ENCODE peak calls at places on chromosomes 13 and 19, in ten cellular contexts. B is astrocyte of the spinal cord, K is OCI-LY7, I is fibroblast of lung, E is cardiac fibroblast, M is IMR-90, S is dorsolateral prefrontal cortex, X is upper lobe of right lung, Y is AG04450, W is endothelial cell. D is an unnamed sample.

GRCh38 chr19:17965370-17966114 is 1.4 kb upstream of the KCNN1 start:
- DNase-seq in E (no peak), I (no peak), X (no peak), M (no peak), Y (no peak), B (no peak), W (peak; percentile 23), S (no peak), K (no peak), D (no peak)

GRCh38 chr19:41309225-41310030 is 544 bp upstream of the CCDC97 start:
- DNase-seq in W (no peak), S (no peak), E (no peak), I (peak; percentile 20), K (no peak), X (no peak), Y (no peak), M (no peak), B (peak; percentile 31), D (no peak)

GRCh38 chr19:31316201-31316951 is 32.9 kb downstream of the TSHZ3 start:
- DNase-seq in X (no peak), W (no peak), B (peak; percentile 60), S (no peak), E (peak; percentile 79), K (no peak), I (peak; percentile 82), M (peak; percentile 61), Y (no peak), D (no peak)

GRCh38 chr19:54164369-54165068 is 5.0 kb upstream of the LENG1 start:
- DNase-seq in K (no peak), W (peak; percentile 64), E (peak; percentile 64), I (peak; percentile 49), Y (no peak), S (no peak), X (peak; percentile 84), M (peak; percentile 22), B (no peak), D (peak; percentile 52)

GRCh38 chr13:80337706-80338105 is 3.2 kb downstream of the SPRY2 start:
- DNase-seq in M (no peak), B (peak; percentile 49), E (peak; percentile 47), Y (no peak), I (peak; percentile 28), K (no peak), X (no peak), W (no peak), S (no peak), D (no peak)

GRCh38 chr19:52527954-52528326 is 472 bp downstream of the ZNF808 start:
- DNase-seq in Y (no peak), S (peak; percentile 34), E (no peak), W (peak; percentile 13), B (peak; percentile 0), I (peak; percentile 2), X (peak; percentile 66), M (no peak), K (no peak), D (no peak)

GRCh38 chr19:15635016-15635805 is 5.5 kb upstream of the CYP4F3 start:
- DNase-seq in E (no peak), W (no peak), Y (no peak), X (no peak), K (no peak), B (no peak), M (no peak), S (no peak), I (no peak), D (no peak)

GRCh38 chr13:101755228-101755887 is 302.9 kb downstream of the ITGBL1 start:
- DNase-seq in I (no peak), K (no peak), M (no peak), E (peak; percentile 12), X (no peak), Y (no peak), B (no peak), S (no peak), W (no peak), D (no peak)

GRCh38 chr13:60957816-60958215 is 457.8 kb downstream of the PCDH20 start:
- DNase-seq in X (no peak), K (no peak), I (no peak), B (no peak), W (no peak), E (no peak), S (no peak), Y (no peak), M (no peak), D (no peak)

GRCh38 chr19:35399948-35400772 is 29.3 kb downstream of the GPR42 start:
- DNase-seq in K (no peak), W (no peak), X (no peak), S (no peak), I (no peak), M (no peak), E (no peak), B (no peak), Y (no peak), D (no peak)

GRCh38 chr13:51632643-51633357 is 48.5 kb downstream of the WDFY2 start:
- DNase-seq in S (peak; percentile 84), Y (no peak), B (no peak), I (no peak), W (peak; percentile 16), E (no peak), X (no peak), M (no peak), K (no peak), D (no peak)

GRCh38 chr13:99203601-99204579 is 3.2 kb downstream of the UBAC2 start:
- DNase-seq in I (no peak), E (no peak), Y (no peak), X (no peak), B (no peak), W (no peak), K (no peak), S (no peak), M (no peak), D (no peak)

GRCh38 chr13:98930014-98930625 is 47.7 kb downstream of the DOCK9 start:
- DNase-seq in B (no peak), X (no peak), I (no peak), S (no peak), K (no peak), M (no peak), Y (no peak), E (no peak), W (peak; percentile 40), D (no peak)

GRCh38 chr19:39970424-39970673 is 616 bp upstream of the PSMC4 start:
- DNase-seq in I (no peak), B (no peak), M (no peak), K (no peak), X (no peak), E (no peak), S (no peak), W (no peak), Y (no peak), D (no peak)

GRCh38 chr13:31998131-31998530 is 33.4 kb upstream of the FRY start:
- DNase-seq in E (no peak), K (no peak), X (no peak), S (no peak), B (no peak), M (no peak), W (no peak), Y (no peak), I (no peak), D (no peak)

GRCh38 chr13:113141591-113141950 is 16.9 kb upstream of the PROZ start:
- DNase-seq in W (no peak), Y (no peak), M (no peak), K (no peak), X (no peak), I (no peak), S (peak; percentile 11), B (no peak), E (no peak), D (no peak)

GRCh38 chr19:48103922-48104321 is 6.7 kb downstream of the PLA2G4C start:
- DNase-seq in M (no peak), I (no peak), W (no peak), E (no peak), B (no peak), S (no peak), K (no peak), Y (no peak), X (no peak), D (no peak)

GRCh38 chr13:111219950-111220349 is 100.5 kb upstream of the TEX29 start:
- DNase-seq in Y (no peak), B (no peak), K (no peak), M (no peak), E (no peak), X (no peak), W (no peak), S (no peak), I (no peak), D (no peak)

GRCh38 chr19:30743702-30744101 is 371.5 kb downstream of the ZNF536 start:
- DNase-seq in X (no peak), E (no peak), I (no peak), Y (no peak), W (no peak), B (no peak), K (no peak), S (no peak), M (no peak), D (no peak)

GRCh38 chr13:21913010-21913409 is 242.1 kb downstream of the FGF9 start:
- DNase-seq in Y (no peak), E (no peak), X (no peak), M (peak; percentile 19), B (no peak), S (no peak), I (no peak), K (no peak), W (peak; percentile 42), D (no peak)
- TF ChIP-seq CTCF in Y (peak; percentile 20), E (no peak), X (no peak), M (peak; percentile 40), B (no peak), S (no peak), I (no peak), K (peak; percentile 25), W (peak; percentile 51), D (no peak)

DNA sequence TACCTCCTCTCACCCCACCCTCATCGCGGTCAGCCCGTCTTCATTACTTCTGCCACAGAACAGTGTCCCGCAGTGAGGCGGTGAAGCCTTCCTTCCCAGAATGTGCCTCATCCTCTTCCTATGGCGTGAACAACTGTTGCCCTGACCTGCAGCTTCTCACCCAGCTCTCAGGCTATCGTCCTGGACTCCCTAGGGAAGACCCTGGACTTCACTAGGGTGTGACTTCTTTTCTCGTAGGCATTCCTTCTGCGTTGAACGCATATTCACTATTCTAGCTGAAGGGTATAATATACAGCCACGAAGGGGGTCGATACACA is 982 bp downstream of the ZNF865 start:
- DNase-seq in E (no peak), X (no peak), K (no peak), S (no peak), B (no peak), W (no peak), Y (no peak), I (no peak), M (no peak), D (no peak)
- TF ChIP-seq CTCF in E (no peak), X (no peak), K (peak; percentile 55), S (no peak), B (no peak), W (no peak), Y (no peak), I (no peak), M (no peak), D (no peak)

GRCh38 chr13:49560270-49561063 is 24.9 kb downstream of the RCBTB1 start:
- DNase-seq in M (peak; percentile 79), Y (peak; percentile 43), I (peak; percentile 68), X (no peak), B (peak; percentile 47), E (peak; percentile 31), W (no peak), S (no peak), K (no peak), D (no peak)
- TF ChIP-seq CTCF in M (peak; percentile 50), Y (peak; percentile 65), I (peak; percentile 49), X (peak; percentile 31), B (peak; percentile 39), E (peak; percentile 12), W (no peak), S (peak; percentile 27), K (no peak), D (no peak)

GRCh38 chr13:53206455-53206854 is 177.8 kb downstream of the OLFM4 start:
- DNase-seq in X (no peak), K (peak; percentile 1), M (no peak), W (no peak), B (no peak), Y (no peak), S (no peak), E (no peak), I (no peak), D (no peak)
- TF ChIP-seq CTCF in X (peak; percentile 17), K (peak; percentile 72), M (peak; percentile 23), W (peak; percentile 81), B (peak; percentile 16), Y (peak; percentile 27), S (peak; percentile 51), E (peak; percentile 23), I (peak; percentile 22), D (peak; percentile 79)